ENCODE peak calls at places on chromosome 1, in eight cellular contexts. O is foreskin fibroblast, S is GM12865, P is spleen, J is A549, D is fibroblast of mammary gland, G is coronary artery, U is omental fat pad. I is an unnamed sample.

GRCh38 chr1:244437108-244437507 is 14.6 kb downstream of the ADSS2 start:
- DNase-seq in O (peak), S (no peak), P (no peak), J (no peak), D (peak), G (no peak), U (no peak), I (no peak)

GRCh38 chr1:1768249-1768992 is 9.8 kb downstream of the NADK start:
- DNase-seq in O (no peak), S (no peak), P (peak), J (no peak), D (no peak), G (no peak), U (no peak), I (no peak)

GRCh38 chr1:193850745-193851144 is 664.3 kb upstream of the B3GALT2 start:
- DNase-seq in O (no peak), S (no peak), P (no peak), J (no peak), D (no peak), G (no peak), U (no peak), I (no peak)

GRCh38 chr1:9551984-9552383 is 12.7 kb downstream of the SLC25A33 start:
- DNase-seq in O (no peak), S (no peak), P (no peak), J (no peak), D (no peak), G (no peak), U (no peak), I (no peak)

GRCh38 chr1:48077860-48078259 is 80.7 kb upstream of the TRABD2B start:
- DNase-seq in O (no peak), S (no peak), P (no peak), J (no peak), D (no peak), G (no peak), U (no peak), I (no peak)

GRCh38 chr1:8651236-8651890 is 166.1 kb downstream of the RERE start:
- DNase-seq in O (no peak), S (peak), P (no peak), J (no peak), D (no peak), G (no peak), U (no peak), I (no peak)

GRCh38 chr1:93140106-93140505 is 40.1 kb downstream of the TMED5 start:
- DNase-seq in O (no peak), S (no peak), P (no peak), J (no peak), D (peak), G (no peak), U (no peak), I (no peak)

GRCh38 chr1:154463512-154463990 is 38.5 kb upstream of the TDRD10 start:
- DNase-seq in O (no peak), S (peak), P (peak), J (no peak), D (no peak), G (peak), U (no peak), I (no peak)

GRCh38 chr1:162168935-162169545 is 99.5 kb downstream of the NOS1AP start:
- DNase-seq in O (peak), S (no peak), P (no peak), J (no peak), D (peak), G (no peak), U (no peak), I (no peak)

GRCh38 chr1:51316113-51316763 is 14.1 kb downstream of the TTC39A start:
- DNase-seq in O (no peak), S (no peak), P (no peak), J (no peak), D (no peak), G (no peak), U (no peak), I (no peak)

GRCh38 chr1:55476445-55477015 is 261.4 kb upstream of the USP24 start:
- DNase-seq in O (no peak), S (no peak), P (no peak), J (no peak), D (peak), G (no peak), U (no peak), I (no peak)

GRCh38 chr1:18540136-18540765 is 59.5 kb downstream of the KLHDC7A start:
- DNase-seq in O (no peak), S (no peak), P (no peak), J (no peak), D (no peak), G (peak), U (no peak), I (no peak)

GRCh38 chr1:20223106-20223505 is 36.8 kb upstream of the PLA2G2C start:
- DNase-seq in O (no peak), S (no peak), P (no peak), J (no peak), D (no peak), G (no peak), U (no peak), I (no peak)

GRCh38 chr1:20228314-20228713 is 42.0 kb upstream of the PLA2G2C start:
- DNase-seq in O (no peak), S (no peak), P (no peak), J (no peak), D (no peak), G (no peak), U (no peak), I (no peak)

GRCh38 chr1:20223659-20224058 is 37.3 kb upstream of the PLA2G2C start:
- DNase-seq in O (no peak), S (no peak), P (no peak), J (no peak), D (no peak), G (no peak), U (no peak), I (no peak)

GRCh38 chr1:20229191-20229590 is 42.9 kb upstream of the PLA2G2C start:
- DNase-seq in O (no peak), S (no peak), P (no peak), J (no peak), D (no peak), G (no peak), U (no peak), I (no peak)

GRCh38 chr1:20227704-20228103 is 41.4 kb upstream of the PLA2G2C start:
- DNase-seq in O (no peak), S (no peak), P (no peak), J (no peak), D (no peak), G (no peak), U (no peak), I (no peak)
- TF ChIP-seq CTCF in O (no peak), S (no peak), P (no peak), J (no peak), D (no peak), G (no peak), U (no peak), I (no peak)

GRCh38 chr1:28370220-28371010 is 875 bp downstream of the PHACTR4 start:
- DNase-seq in O (peak), S (peak), P (peak), J (peak), D (peak), G (peak), U (no peak), I (peak)
- TF ChIP-seq CTCF in O (no peak), S (peak), P (no peak), J (no peak), D (no peak), G (no peak), U (no peak), I (peak)

GRCh38 chr1:14100444-14100843 is 400.5 kb downstream of the PRDM2 start:
- DNase-seq in O (no peak), S (no peak), P (no peak), J (no peak), D (no peak), G (no peak), U (no peak), I (no peak)

GRCh38 chr1:14090062-14090461 is 390.1 kb downstream of the PRDM2 start:
- DNase-seq in O (no peak), S (no peak), P (no peak), J (no peak), D (no peak), G (no peak), U (no peak), I (no peak)

GRCh38 chr1:14090531-14090930 is 390.5 kb downstream of the PRDM2 start:
- DNase-seq in O (no peak), S (no peak), P (no peak), J (no peak), D (no peak), G (no peak), U (no peak), I (no peak)

GRCh38 chr1:14100916-14101315 is 400.9 kb downstream of the PRDM2 start:
- DNase-seq in O (no peak), S (no peak), P (no peak), J (no peak), D (no peak), G (no peak), U (no peak), I (no peak)

DNA sequence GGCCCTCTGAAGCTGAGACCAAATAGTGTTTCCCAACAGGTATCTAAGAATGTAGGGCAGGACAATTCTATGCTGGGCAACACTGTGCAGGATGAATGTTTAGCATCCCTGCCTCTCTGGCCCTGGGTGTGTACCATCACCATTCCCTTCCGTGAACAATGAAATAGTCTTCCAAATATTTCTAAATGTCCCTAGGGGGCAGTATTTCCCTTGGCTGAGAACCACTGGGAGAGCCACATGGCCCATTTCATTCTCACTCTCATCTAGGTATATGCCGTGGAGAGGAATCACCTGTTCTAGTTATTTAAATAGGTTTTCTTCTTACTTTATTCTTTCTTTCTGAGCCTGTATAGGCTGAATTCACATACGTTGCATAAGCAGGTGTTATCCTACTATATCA is 395.0 kb downstream of the PRDM2 start:
- DNase-seq in O (no peak), S (peak), P (no peak), J (no peak), D (peak), G (no peak), U (no peak), I (no peak)
- TF ChIP-seq CTCF in O (no peak), S (peak), P (no peak), J (no peak), D (peak), G (no peak), U (no peak), I (peak)

DNA sequence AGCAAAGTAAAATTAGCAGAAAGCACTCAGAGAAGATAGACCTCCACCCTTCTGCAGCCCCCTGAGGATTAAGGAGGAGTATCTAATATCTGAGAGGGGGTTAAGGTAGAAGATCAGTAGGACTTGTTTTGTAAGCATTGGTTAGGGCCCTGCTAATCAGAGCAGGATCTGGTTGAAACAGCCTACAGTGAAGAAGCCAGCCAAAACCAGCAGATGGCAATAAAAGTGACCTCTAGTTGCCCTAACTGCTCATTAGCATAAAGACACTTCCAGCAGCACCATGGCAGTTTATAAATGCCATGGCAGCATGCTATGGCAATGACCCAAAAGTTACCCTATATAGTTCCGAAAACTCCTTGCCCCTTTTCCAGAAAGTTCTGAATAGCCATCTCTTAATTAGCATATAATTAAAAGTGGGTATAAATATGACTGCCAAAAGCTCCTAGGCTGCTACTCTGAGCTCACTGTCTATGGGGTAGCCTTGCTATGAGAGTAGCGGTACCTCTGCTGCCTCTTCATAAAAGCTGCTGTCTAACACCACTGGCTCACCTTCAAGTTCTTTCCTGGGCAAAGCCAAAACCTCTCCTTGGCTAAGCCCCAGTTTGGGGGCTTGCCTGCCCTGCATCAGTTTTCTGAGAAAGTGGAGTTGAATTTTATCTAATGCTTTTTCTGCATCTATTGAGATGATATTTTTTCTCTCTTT is 254.2 kb downstream of the PAPPA2 start:
- DNase-seq in O (no peak), S (no peak), P (no peak), J (no peak), D (no peak), G (no peak), U (no peak), I (no peak)
- TF ChIP-seq CTCF in O (no peak), S (no peak), P (no peak), J (no peak), D (no peak), G (no peak), U (no peak), I (no peak)

GRCh38 chr1:203084588-203085527 is 954 bp downstream of the MYOG start:
- DNase-seq in O (no peak), S (peak), P (peak), J (no peak), D (no peak), G (peak), U (no peak), I (no peak)
- TF ChIP-seq CTCF in O (peak), S (peak), P (no peak), J (peak), D (peak), G (no peak), U (no peak), I (peak)

GRCh38 chr1:109918077-109918606 is 7.5 kb downstream of the CSF1 start:
- DNase-seq in O (no peak), S (peak), P (peak), J (no peak), D (no peak), G (no peak), U (no peak), I (no peak)
- TF ChIP-seq CTCF in O (no peak), S (peak), P (no peak), J (no peak), D (peak), G (no peak), U (no peak), I (peak)

GRCh38 chr1:224700915-224701531 is 84.9 kb downstream of the CNIH3 start:
- DNase-seq in O (no peak), S (peak), P (no peak), J (peak), D (peak), G (no peak), U (no peak), I (no peak)
- TF ChIP-seq CTCF in O (peak), S (peak), P (no peak), J (no peak), D (peak), G (no peak), U (no peak), I (peak)

GRCh38 chr1:52746189-52746588 is 19.9 kb downstream of the ZYG11B start:
- DNase-seq in O (no peak), S (no peak), P (no peak), J (no peak), D (no peak), G (no peak), U (no peak), I (no peak)

GRCh38 chr1:52752427-52752826 is 26.2 kb downstream of the ZYG11B start:
- DNase-seq in O (no peak), S (no peak), P (no peak), J (no peak), D (no peak), G (no peak), U (no peak), I (no peak)

GRCh38 chr1:52751589-52752306 is 25.5 kb downstream of the ZYG11B start:
- DNase-seq in O (no peak), S (no peak), P (no peak), J (no peak), D (no peak), G (no peak), U (no peak), I (no peak)

GRCh38 chr1:52747450-52747849 is 21.2 kb downstream of the ZYG11B start:
- DNase-seq in O (no peak), S (no peak), P (no peak), J (no peak), D (no peak), G (no peak), U (no peak), I (no peak)

DNA sequence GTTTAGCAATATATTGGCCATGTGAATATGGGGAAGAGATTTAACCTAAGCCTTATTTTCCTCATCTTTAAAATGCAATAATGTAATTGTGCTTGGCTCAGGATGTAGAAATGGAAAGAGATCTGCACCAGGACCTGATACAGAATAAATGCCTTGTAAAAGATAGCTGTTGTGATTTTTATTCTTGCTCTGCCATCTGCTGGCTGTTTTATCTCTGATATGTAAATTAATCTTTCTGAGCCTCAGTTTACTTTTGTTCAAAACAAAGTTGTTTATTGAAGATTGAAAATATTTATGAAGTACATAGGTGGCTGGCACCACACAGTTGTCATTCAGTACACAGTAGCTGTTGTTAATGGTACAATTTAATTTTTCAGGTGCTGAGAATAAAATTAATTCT is 21.9 kb downstream of the ZYG11B start:
- DNase-seq in O (no peak), S (no peak), P (no peak), J (no peak), D (no peak), G (no peak), U (no peak), I (no peak)
- TF ChIP-seq CTCF in O (no peak), S (no peak), P (no peak), J (peak), D (no peak), G (no peak), U (no peak), I (peak)